ENCODE peak calls at places on chromosomes 7 and 10, in eight cellular contexts. L is NCI-H460; F is activated effector memory CD4-positive, alpha-beta T cell treated with anti-CD3 and anti-CD28 coated beads, Interleukin-2, amount 50 U/mL, for 16 hours; G is RCC 7860; I is activated CD8-positive, alpha-beta T cell treated with anti-CD3 and anti-CD28 coated beads for 36 hours; P is AG08396; W is testis; K is activated CD8-positive, alpha-beta memory T cell treated with anti-CD3 and anti-CD28 coated beads for 24 hours. X is an unnamed sample.

GRCh38 chr7:13042605-13043236 is 355.3 kb downstream of the ARL4A start:
- DNase-seq in I (no peak), F (no peak), G (peak), L (no peak), K (no peak), P (no peak), W (no peak), X (no peak)

GRCh38 chr7:139669106-139670061 is 108.4 kb downstream of the HIPK2 start:
- DNase-seq in W (no peak), K (no peak), G (peak), L (no peak), I (peak), F (no peak), P (no peak), X (no peak)

GRCh38 chr10:69843923-69844322 is 42.2 kb downstream of the COL13A1 start:
- DNase-seq in L (no peak), I (no peak), F (no peak), K (no peak), G (no peak), W (no peak), P (no peak), X (no peak)

GRCh38 chr7:131945313-131945831 is 388.9 kb upstream of the PODXL start:
- DNase-seq in L (peak), I (peak), F (no peak), K (peak), W (peak), P (peak), G (no peak), X (peak)

GRCh38 chr7:127974611-127975010 is 56.6 kb downstream of the LRRC4 start:
- DNase-seq in K (no peak), I (no peak), P (no peak), F (no peak), L (no peak), G (no peak), W (no peak), X (no peak)

GRCh38 chr7:35624299-35625186 is 70.4 kb downstream of the HERPUD2 start:
- DNase-seq in P (peak), K (peak), W (peak), I (peak), G (peak), L (peak), F (peak), X (peak)

GRCh38 chr10:46287846-46288480 is 1.2 kb downstream of the ANTXRL start:
- DNase-seq in I (no peak), G (no peak), W (no peak), K (no peak), F (peak), L (no peak), P (no peak), X (no peak)

GRCh38 chr7:94701555-94701973 is 45.6 kb upstream of the SGCE start:
- DNase-seq in W (no peak), L (no peak), K (no peak), G (peak), P (peak), F (no peak), I (no peak), X (no peak)

GRCh38 chr10:89615824-89616223 is 29.2 kb downstream of the PANK1 start:
- DNase-seq in P (peak), W (no peak), L (no peak), I (no peak), F (no peak), G (no peak), K (no peak), X (no peak)

GRCh38 chr10:116104210-116104932 is 168.6 kb downstream of the GFRA1 start:
- DNase-seq in F (no peak), I (no peak), K (no peak), P (no peak), G (peak), W (no peak), L (no peak), X (no peak)

GRCh38 chr7:92944633-92945032 is 108.3 kb upstream of the CDK6 start:
- DNase-seq in I (no peak), W (no peak), F (no peak), L (no peak), P (peak), G (no peak), K (no peak), X (no peak)

GRCh38 chr7:120862987-120863386 is 5.0 kb upstream of the TSPAN12 start:
- DNase-seq in I (no peak), G (no peak), P (no peak), W (no peak), L (no peak), K (no peak), F (no peak), X (no peak)

GRCh38 chr10:63929826-63930467 is 408.7 kb downstream of the REEP3 start:
- DNase-seq in W (no peak), G (no peak), F (no peak), I (no peak), P (no peak), L (no peak), K (no peak), X (peak)

GRCh38 chr7:2000801-2001321 is 231.9 kb downstream of the MAD1L1 start:
- DNase-seq in G (no peak), W (no peak), I (no peak), F (no peak), P (no peak), L (no peak), K (no peak), X (peak)

GRCh38 chr10:1166101-1166827 is 110.1 kb downstream of the WDR37 start:
- DNase-seq in L (no peak), P (no peak), W (no peak), I (no peak), K (no peak), G (no peak), F (peak), X (no peak)

GRCh38 chr7:108328174-108328651 is 128.0 kb downstream of the NRCAM start:
- DNase-seq in I (no peak), G (no peak), P (no peak), L (no peak), F (no peak), W (peak), K (no peak), X (no peak)

GRCh38 chr7:94276797-94277196 is 117.9 kb upstream of the COL1A2 start:
- DNase-seq in I (peak), P (peak), L (peak), F (no peak), W (peak), K (no peak), G (peak), X (peak)

GRCh38 chr7:157432541-157432956 is 95.7 kb downstream of the DNAJB6 start:
- DNase-seq in F (no peak), W (peak), I (peak), K (peak), G (no peak), P (peak), L (peak), X (no peak)

GRCh38 chr10:69057951-69058297 is 30.0 kb upstream of the SRGN start:
- DNase-seq in L (no peak), I (no peak), W (no peak), K (no peak), G (peak), F (no peak), P (peak), X (no peak)

GRCh38 chr10:96588601-96589419 is 2.0 kb upstream of the TM9SF3 start:
- DNase-seq in K (no peak), W (no peak), P (no peak), F (no peak), I (peak), G (peak), L (no peak), X (no peak)

GRCh38 chr10:121823993-121824463 is 103.8 kb downstream of the ATE1 start:
- DNase-seq in I (peak), P (peak), L (peak), F (no peak), G (peak), K (no peak), W (no peak), X (no peak)

GRCh38 chr7:22858640-22859561 is 36.3 kb upstream of the TOMM7 start:
- DNase-seq in F (no peak), I (peak), P (peak), K (no peak), G (peak), L (no peak), W (no peak), X (no peak)

GRCh38 chr7:8829100-8829499 is 395.7 kb downstream of the NXPH1 start:
- DNase-seq in I (no peak), F (no peak), W (no peak), L (no peak), G (no peak), K (no peak), P (no peak), X (no peak)

X was measured in adrenal gland.